ENCODE peak calls at places on chromosome 3, in five cellular contexts. C is K562, G is GM12878, F is H1, O is HepG2. L is an unnamed sample.

GRCh38 chr3:57852896-57853295 is 96.8 kb downstream of the SLMAP start:
- DNase-seq in F (no peak), O (peak; percentile 9), C (no peak), G (no peak), L (no peak)

GRCh38 chr3:43231276-43232000 is 54.9 kb upstream of the SNRK start:
- DNase-seq in O (no peak), F (no peak), G (no peak), C (no peak), L (no peak)

GRCh38 chr3:143974877-143975238 is 3.2 kb downstream of the DIPK2A start:
- DNase-seq in C (peak; percentile 39), O (no peak), F (no peak), G (no peak), L (no peak)

GRCh38 chr3:197675568-197675860 is 61.2 kb downstream of the RUBCN start:
- DNase-seq in C (no peak), F (no peak), G (no peak), O (no peak), L (no peak)

GRCh38 chr3:195906865-195907729 is 1.3 kb downstream of the TNK2 start:
- DNase-seq in G (peak; percentile 76), C (no peak), F (no peak), O (no peak), L (no peak)

GRCh38 chr3:38297947-38298711 is 16.0 kb downstream of the SLC22A14 start:
- DNase-seq in O (no peak), G (peak; percentile 5), F (no peak), C (no peak), L (peak; percentile 15)

GRCh38 chr3:124587053-124587408 is 143.2 kb upstream of the UMPS start:
- DNase-seq in F (no peak), O (no peak), C (peak; percentile 72), G (no peak), L (no peak)

GRCh38 chr3:12312010-12312409 is 23.1 kb downstream of the PPARG start:
- DNase-seq in C (no peak), G (no peak), F (no peak), O (no peak), L (no peak)

GRCh38 chr3:107753494-107753893 is 230.7 kb downstream of the BBX start:
- DNase-seq in G (no peak), C (peak; percentile 39), O (peak; percentile 47), F (no peak), L (peak; percentile 8)

GRCh38 chr3:102510663-102511062 is 75.8 kb downstream of the ZPLD1 start:
- DNase-seq in G (no peak), C (no peak), F (no peak), O (no peak), L (no peak)

GRCh38 chr3:123883656-123884257 is 375 bp downstream of the MYLK start:
- DNase-seq in G (no peak), F (no peak), O (no peak), C (no peak), L (no peak)

GRCh38 chr3:190582667-190583066 is 68.8 kb downstream of the IL1RAP start:
- DNase-seq in F (no peak), O (no peak), G (no peak), C (no peak), L (no peak)

GRCh38 chr3:190580443-190580842 is 66.6 kb downstream of the IL1RAP start:
- DNase-seq in C (no peak), F (no peak), O (peak; percentile 58), G (no peak), L (no peak)

GRCh38 chr3:190579514-190580137 is 65.7 kb downstream of the IL1RAP start:
- DNase-seq in G (no peak), C (no peak), O (no peak), F (no peak), L (no peak)

GRCh38 chr3:190577225-190577624 is 63.3 kb downstream of the IL1RAP start:
- DNase-seq in F (no peak), C (no peak), O (no peak), G (no peak), L (no peak)

DNA sequence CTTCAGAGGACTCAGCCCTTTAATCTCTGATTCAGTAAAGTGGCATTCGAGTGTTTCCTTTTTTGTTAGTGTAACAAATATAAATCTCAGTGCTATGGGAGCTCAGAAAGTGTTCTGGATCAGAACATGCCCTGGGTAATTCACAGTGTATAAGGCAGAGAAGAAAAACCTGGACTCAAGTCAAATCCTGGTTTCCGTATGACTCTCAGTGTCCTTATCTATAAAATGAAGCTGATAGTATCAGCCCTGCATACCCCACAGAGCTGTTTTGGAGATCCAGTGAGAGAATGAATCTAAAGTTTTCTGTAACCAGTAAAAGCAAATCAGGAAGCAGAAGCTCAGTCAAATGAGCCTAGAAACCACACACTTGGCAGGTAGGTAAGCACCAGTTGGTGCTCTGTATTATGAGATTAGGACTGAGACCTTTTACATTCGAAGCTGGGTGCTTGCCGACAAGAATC is 67.2 kb downstream of the IL1RAP start:
- DNase-seq in O (no peak), F (no peak), C (no peak), G (no peak), L (no peak)
- TF ChIP-seq ATF3 in O (no peak), F (no peak), C (no peak), G (no peak), L (no peak)

GRCh38 chr3:127174284-127174683 is 18.6 kb upstream of the PRR23E start:
- DNase-seq in C (no peak), F (no peak), O (no peak), G (no peak), L (no peak)

GRCh38 chr3:127174715-127175140 is 18.2 kb upstream of the PRR23E start:
- DNase-seq in G (no peak), C (no peak), O (no peak), F (no peak), L (no peak)

GRCh38 chr3:127175272-127175671 is 17.7 kb upstream of the PRR23E start:
- DNase-seq in C (no peak), O (no peak), F (no peak), G (no peak), L (no peak)

GRCh38 chr3:127173516-127174166 is 19.3 kb upstream of the PRR23E start:
- DNase-seq in C (no peak), O (no peak), G (no peak), F (no peak), L (no peak)

GRCh38 chr3:127177226-127177625 is 15.7 kb upstream of the PRR23E start:
- DNase-seq in O (peak; percentile 25), G (no peak), C (peak; percentile 3), F (no peak), L (no peak)
- TF ChIP-seq SIN3A in O (no peak), G (no peak), C (no peak), F (no peak), L (no peak)

DNA sequence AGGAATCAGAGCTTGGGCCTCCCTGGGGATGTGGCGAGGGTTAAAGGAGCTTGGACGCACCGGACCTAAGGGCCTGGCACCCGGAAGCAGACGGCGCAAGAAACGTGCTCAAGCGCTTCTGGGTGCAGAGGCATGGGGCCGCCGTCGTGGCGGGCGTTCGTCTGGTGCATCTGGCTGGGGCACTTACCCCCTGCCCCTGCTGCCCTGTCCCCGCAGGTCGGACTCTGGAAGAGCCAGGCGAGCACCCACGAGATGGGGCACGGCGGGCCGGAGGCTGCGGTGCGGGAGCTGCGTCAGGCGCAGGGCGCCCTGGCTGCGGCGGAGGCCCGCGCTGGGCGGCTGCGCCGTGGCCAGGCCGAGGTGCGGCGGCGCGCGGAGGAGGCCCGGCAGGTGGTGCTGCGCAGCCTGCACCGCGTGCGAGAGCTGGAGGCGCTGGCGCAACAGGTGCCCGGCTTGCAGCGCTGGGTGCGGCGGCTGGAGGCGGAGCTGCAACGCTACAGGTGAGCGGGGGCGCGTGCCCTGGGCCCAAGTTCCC is 2.5 kb downstream of the EFCC1 start:
- DNase-seq in C (no peak), O (peak; percentile 23), G (no peak), F (no peak), L (peak; percentile 65)
- TF ChIP-seq ZNF274 in C (no peak), O (no peak), G (no peak), F (no peak), L (no peak)

GRCh38 chr3:182979719-182980191 is 583 bp downstream of the DCUN1D1 start:
- DNase-seq in O (peak; percentile 12), C (peak; percentile 50), G (no peak), F (no peak), L (no peak)

GRCh38 chr3:182986021-182986420 is 5.7 kb upstream of the DCUN1D1 start:
- DNase-seq in O (no peak), G (no peak), F (no peak), C (no peak), L (no peak)

GRCh38 chr3:182981038-182981380 is 671 bp upstream of the DCUN1D1 start:
- DNase-seq in O (no peak), F (no peak), G (no peak), C (no peak), L (no peak)

GRCh38 chr3:182980204-182981037 is at the start of gene DCUN1D1:
- DNase-seq in G (peak; percentile 19), F (peak; percentile 25), O (peak; percentile 71), C (peak; percentile 88), L (peak; percentile 36)

DNA sequence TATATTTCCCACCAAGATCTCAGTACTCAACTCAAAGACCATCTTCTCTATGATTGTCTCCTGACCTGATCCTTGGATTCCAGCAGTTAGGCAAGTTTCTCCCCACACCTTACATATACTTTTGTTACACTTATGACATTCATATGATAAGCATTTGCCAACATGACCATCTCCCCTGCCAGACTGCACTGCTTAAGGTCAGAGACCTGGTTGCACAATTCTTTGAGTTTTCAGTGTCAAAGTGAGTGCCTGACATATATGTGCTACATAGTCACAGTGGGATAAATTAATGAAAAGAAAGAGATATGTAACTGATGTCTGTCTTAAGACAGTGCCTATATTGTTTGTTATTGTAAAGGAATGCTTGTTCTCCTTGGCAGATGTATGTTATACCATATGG is 3.5 kb upstream of the DCUN1D1 start:
- DNase-seq in O (no peak), C (no peak), G (no peak), F (no peak), L (no peak)
- TF ChIP-seq ATF3 in O (no peak), C (no peak), G (no peak), F (no peak), L (no peak)

GRCh38 chr3:59654120-59654952 is 604.5 kb upstream of the CFAP20DC start:
- DNase-seq in G (no peak), F (no peak), O (no peak), C (no peak), L (no peak)
- TF ChIP-seq SIN3A in G (no peak), F (no peak), O (no peak), C (no peak), L (no peak)

DNA sequence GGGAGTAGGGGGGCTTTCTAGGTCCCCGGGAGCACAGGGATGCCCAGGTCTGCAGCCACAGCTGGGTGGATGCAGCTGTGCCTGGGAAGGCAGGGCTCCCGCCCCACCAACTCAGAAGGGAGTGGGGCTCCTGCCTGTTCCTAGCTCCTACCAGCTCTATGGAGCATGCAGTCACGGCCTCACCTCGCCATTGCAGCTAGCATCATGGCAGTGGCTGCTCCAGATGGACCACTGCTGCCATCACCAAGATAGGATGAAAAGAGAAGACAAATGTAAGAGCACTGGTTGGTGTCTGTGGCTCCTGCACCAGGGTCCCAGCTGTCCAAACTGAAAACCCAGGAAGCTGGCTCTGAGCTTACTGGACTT is 3.0 kb upstream of the LIMD1 start:
- DNase-seq in C (no peak), F (no peak), O (no peak), G (no peak), L (no peak)
- TF ChIP-seq ZNF274 in C (no peak), F (no peak), O (no peak), G (no peak), L (no peak)

GRCh38 chr3:76724075-76724474 is 315.8 kb upstream of the ROBO2 start:
- DNase-seq in O (no peak), G (no peak), C (no peak), F (no peak), L (no peak)
- TF ChIP-seq ATF3 in O (no peak), G (no peak), C (no peak), F (no peak), L (no peak)

GRCh38 chr3:184694694-184695093 is 17.2 kb downstream of the MAGEF1 start:
- DNase-seq in G (no peak), F (no peak), C (no peak), O (no peak), L (no peak)
- TF ChIP-seq SIN3A in G (no peak), F (no peak), C (no peak), O (no peak), L (no peak)